ENCODE peak calls at places on chromosomes 13 and 19, in nine cellular contexts. O is RPMI7951; U is activated naive CD4-positive, alpha-beta T cell; I is choroid plexus epithelial cell; N is SW 1271; V is activated CD8-positive, alpha-beta memory T cell treated with anti-CD3 and anti-CD28 coated beads, Interleukin-2, amount 50 U/mL, for 48 hours; Z is endothelial cell of umbilical vein; F is iris pigment epithelial cell; M is activated T-cell treated with anti-CD3 and anti-CD28 coated beads for 4 hours. G is an unnamed sample.
A peak's percentile ranks its signal among the peaks of the same experiment; 100 is the strongest.

GRCh38 chr13:113546571-113547247 is 37.8 kb upstream of the TFDP1 start:
- DNase-seq in V (peak; percentile 26), Z (peak; percentile 73), F (peak; percentile 36), O (no peak), N (no peak), M (no peak), U (no peak), I (peak; percentile 79), G (peak; percentile 75)

GRCh38 chr13:23469901-23470525 is 36.5 kb upstream of the SACS start:
- DNase-seq in U (no peak), F (peak; percentile 92), M (no peak), N (no peak), Z (no peak), O (peak; percentile 79), I (peak; percentile 39), V (no peak), G (no peak)

GRCh38 chr13:105787518-105788085 is 747.9 kb downstream of the EFNB2 start:
- DNase-seq in I (no peak), U (no peak), Z (no peak), F (no peak), M (no peak), O (no peak), N (no peak), V (no peak), G (no peak)

GRCh38 chr19:10334340-10335148 is 1.2 kb upstream of the RAVER1 start:
- DNase-seq in M (no peak), N (peak; percentile 79), F (peak; percentile 97), I (peak; percentile 97), Z (peak; percentile 98), O (peak; percentile 96), U (no peak), V (peak; percentile 87), G (peak; percentile 96)

GRCh38 chr13:48561461-48562224 is 28.8 kb upstream of the RCBTB2 start:
- DNase-seq in M (no peak), O (peak; percentile 77), Z (no peak), V (no peak), U (no peak), F (no peak), N (no peak), I (no peak), G (no peak)

GRCh38 chr19:17159466-17160393 is 55.4 kb upstream of the USE1 start:
- DNase-seq in U (no peak), V (no peak), F (peak; percentile 8), M (no peak), I (peak; percentile 8), O (peak; percentile 9), N (no peak), Z (no peak), G (no peak)

GRCh38 chr19:34321735-34322134 is 43.3 kb upstream of the GPI start:
- DNase-seq in N (no peak), U (no peak), O (no peak), F (no peak), M (no peak), Z (no peak), V (no peak), I (no peak), G (no peak)

GRCh38 chr13:50123515-50123861 is 108.2 kb downstream of the KCNRG start:
- DNase-seq in Z (no peak), V (no peak), I (no peak), M (no peak), F (no peak), N (no peak), O (no peak), U (no peak), G (no peak)

GRCh38 chr13:33352023-33352422 is 66.5 kb upstream of the STARD13 start:
- DNase-seq in I (no peak), M (no peak), O (no peak), V (no peak), U (no peak), F (no peak), N (no peak), Z (no peak), G (no peak)

GRCh38 chr13:74047925-74048324 is 86.3 kb downstream of the KLF12 start:
- DNase-seq in I (peak; percentile 14), O (no peak), U (no peak), V (no peak), F (no peak), N (no peak), M (no peak), Z (peak; percentile 15), G (no peak)

GRCh38 chr19:47112166-47112663 is 1.4 kb downstream of the ZC3H4 start:
- DNase-seq in F (peak; percentile 89), N (no peak), M (peak; percentile 88), O (peak; percentile 90), V (peak; percentile 90), I (peak; percentile 91), U (peak; percentile 79), Z (peak; percentile 69), G (peak; percentile 84)

GRCh38 chr13:19864339-19865309 is 1.2 kb upstream of the ZMYM5 start:
- DNase-seq in Z (peak; percentile 75), V (peak; percentile 88), M (peak; percentile 70), U (peak; percentile 53), F (peak; percentile 79), I (peak; percentile 88), N (no peak), O (peak; percentile 67), G (peak; percentile 65)

GRCh38 chr19:18496980-18497256 is 25.0 kb downstream of the ELL start:
- DNase-seq in N (no peak), Z (no peak), I (no peak), F (no peak), M (no peak), U (no peak), O (no peak), V (no peak), G (no peak)